ENCODE peak calls at places on chromosomes 12 and 14, in ten cellular contexts. T is AG09309, V is heart left ventricle, S is upper lobe of right lung, A is mammary epithelial cell, C is brain microvascular endothelial cell, Q is fibroblast of pulmonary artery, E is sigmoid colon, O is IMR-90, D is left lung. U is an unnamed sample.

GRCh38 chr12:52614381-52615207 is 3.8 kb downstream of the KRT73 start:
- DNase-seq in T (no peak), V (no peak), S (peak; percentile 35), A (peak; percentile 14), C (no peak), Q (no peak), E (no peak), O (no peak), D (no peak), U (no peak)

GRCh38 chr14:54253195-54253947 is 143.4 kb upstream of the CDKN3 start:
- DNase-seq in T (peak; percentile 52), V (no peak), S (no peak), A (peak; percentile 89), C (peak; percentile 79), Q (peak; percentile 63), E (no peak), O (peak; percentile 89), D (no peak), U (no peak)

GRCh38 chr12:30964896-30965612 is 38.5 kb downstream of the TSPAN11 start:
- DNase-seq in T (no peak), V (peak; percentile 27), S (peak; percentile 40), A (no peak), C (no peak), Q (no peak), E (no peak), O (no peak), D (no peak), U (no peak)

GRCh38 chr14:92600318-92601053 is 86.9 kb downstream of the RIN3 start:
- DNase-seq in T (peak; percentile 77), V (no peak), S (no peak), A (peak; percentile 78), C (peak; percentile 71), Q (peak; percentile 80), E (no peak), O (peak; percentile 87), D (no peak), U (no peak)

GRCh38 chr12:56115329-56115728 is 1.1 kb upstream of the RPL41 start:
- DNase-seq in T (no peak), V (no peak), S (no peak), A (peak; percentile 57), C (peak; percentile 34), Q (peak; percentile 45), E (peak; percentile 77), O (peak; percentile 19), D (no peak), U (no peak)

GRCh38 chr14:73634333-73634833 is 10.4 kb upstream of the DNAL1 start:
- DNase-seq in T (no peak), V (peak; percentile 72), S (no peak), A (no peak), C (no peak), Q (peak; percentile 18), E (peak; percentile 72), O (no peak), D (peak; percentile 88), U (no peak)

GRCh38 chr12:12779529-12779928 is 5.9 kb upstream of the APOLD1 start:
- DNase-seq in T (peak; percentile 60), V (no peak), S (no peak), A (peak; percentile 88), C (peak; percentile 67), Q (peak; percentile 96), E (no peak), O (peak; percentile 96), D (no peak), U (no peak)

GRCh38 chr12:113273053-113273725 is 51.9 kb downstream of the TPCN1 start:
- DNase-seq in T (no peak), V (peak; percentile 30), S (peak; percentile 46), A (no peak), C (no peak), Q (peak; percentile 36), E (no peak), O (peak; percentile 36), D (no peak), U (no peak)

GRCh38 chr14:66511849-66512248 is 3.9 kb downstream of the GPHN start:
- DNase-seq in T (no peak), V (no peak), S (no peak), A (no peak), C (no peak), Q (no peak), E (no peak), O (no peak), D (no peak), U (no peak)

GRCh38 chr14:101821528-101821927 is 60.0 kb downstream of the PPP2R5C start:
- DNase-seq in T (no peak), V (no peak), S (no peak), A (no peak), C (no peak), Q (no peak), E (no peak), O (no peak), D (no peak), U (no peak)

GRCh38 chr14:104513641-104514046 is 65.9 kb upstream of the C14orf180 start:
- DNase-seq in T (no peak), V (no peak), S (no peak), A (no peak), C (no peak), Q (no peak), E (no peak), O (no peak), D (no peak), U (no peak)

GRCh38 chr12:43482311-43483085 is 69.5 kb downstream of the ADAMTS20 start:
- DNase-seq in T (no peak), V (no peak), S (no peak), A (no peak), C (no peak), Q (no peak), E (no peak), O (no peak), D (no peak), U (no peak)

GRCh38 chr12:124385219-124385969 is 90.5 kb downstream of the RFLNA start:
- DNase-seq in T (no peak), V (no peak), S (no peak), A (peak; percentile 60), C (peak; percentile 86), Q (peak; percentile 74), E (no peak), O (peak; percentile 85), D (no peak), U (no peak)
- H3K4me3 ChIP-seq in T (peak overlapping the region; percentile 92), V (peak overlapping the region; percentile 70), S (no peak overlapping the region), A (no peak overlapping the region), C (peak overlapping the region; percentile 95), Q (no peak overlapping the region), E (no peak overlapping the region), O (no peak overlapping the region), D (no peak overlapping the region), U (no peak overlapping the region)

GRCh38 chr12:95922231-95922630 is 20.2 kb downstream of the CCDC38 start:
- DNase-seq in T (no peak), V (no peak), S (no peak), A (peak; percentile 18), C (peak; percentile 59), Q (peak; percentile 47), E (no peak), O (peak; percentile 33), D (no peak), U (no peak)

GRCh38 chr12:95919110-95919509 is 23.3 kb downstream of the CCDC38 start:
- DNase-seq in T (no peak), V (no peak), S (no peak), A (no peak), C (no peak), Q (no peak), E (no peak), O (no peak), D (no peak), U (no peak)

DNA sequence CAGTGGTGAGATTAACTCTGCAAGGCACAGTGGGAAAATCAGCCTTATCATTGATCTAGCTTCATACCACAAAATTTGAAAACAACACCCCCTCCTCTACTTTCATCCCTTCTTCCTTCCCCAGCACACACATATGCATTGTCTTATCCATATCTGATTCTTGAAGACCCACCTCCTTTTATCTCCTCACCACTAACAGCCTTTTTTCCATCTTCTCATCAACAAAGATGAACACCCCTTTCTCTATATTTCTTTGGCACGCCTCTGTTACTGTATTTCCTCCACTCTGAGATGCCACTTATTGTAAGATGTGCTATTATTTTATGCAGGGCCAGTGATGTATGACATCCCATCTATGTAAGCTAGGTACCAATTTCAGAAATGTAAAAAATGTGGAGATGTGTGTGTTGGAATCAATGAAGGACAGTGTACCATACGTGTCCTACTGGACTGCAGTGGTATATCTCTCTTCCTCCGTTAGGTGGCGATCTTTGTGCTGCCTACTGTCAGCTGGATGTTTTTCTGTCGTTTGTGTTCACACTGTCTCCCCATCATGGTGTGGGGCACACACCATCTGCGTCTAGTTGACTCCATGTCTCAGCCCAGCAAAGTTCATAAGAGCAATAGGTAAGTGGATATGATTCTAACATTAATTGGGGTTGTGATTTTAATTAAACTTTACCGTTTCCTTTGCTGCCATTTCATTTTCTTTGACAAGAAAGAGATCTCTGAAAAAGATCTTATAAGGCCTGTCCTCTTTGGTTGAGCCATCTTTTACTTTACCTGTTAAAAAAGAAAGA is 24.0 kb downstream of the CCDC38 start:
- DNase-seq in T (no peak), V (no peak), S (no peak), A (peak; percentile 57), C (peak; percentile 53), Q (peak; percentile 57), E (no peak), O (peak; percentile 42), D (no peak), U (peak; percentile 22)
- TF ChIP-seq CTCF in T (peak; percentile 89), V (peak; percentile 66), S (peak; percentile 81), A (peak; percentile 92), C (peak; percentile 92), Q (peak; percentile 94), E (peak; percentile 70), O (peak; percentile 73), D (peak; percentile 77), U (peak; percentile 52)

GRCh38 chr12:114405449-114406271 is at the start of gene TBX5:
- DNase-seq in T (no peak), V (no peak), S (no peak), A (no peak), C (no peak), Q (peak; percentile 74), E (no peak), O (peak; percentile 93), D (no peak), U (no peak)

GRCh38 chr12:114404451-114405198 is 1.3 kb downstream of the TBX5 start:
- DNase-seq in T (no peak), V (no peak), S (no peak), A (no peak), C (no peak), Q (peak; percentile 34), E (no peak), O (peak; percentile 39), D (no peak), U (no peak)

GRCh38 chr12:114403690-114404450 is 2.1 kb downstream of the TBX5 start:
- DNase-seq in T (no peak), V (peak; percentile 69), S (no peak), A (no peak), C (no peak), Q (peak; percentile 68), E (no peak), O (peak; percentile 69), D (no peak), U (no peak)

GRCh38 chr12:114406326-114407033 is 536 bp upstream of the TBX5 start:
- DNase-seq in T (no peak), V (no peak), S (no peak), A (no peak), C (no peak), Q (peak; percentile 57), E (no peak), O (peak; percentile 78), D (no peak), U (no peak)

GRCh38 chr12:114405199-114405448 is 820 bp downstream of the TBX5 start:
- DNase-seq in T (no peak), V (no peak), S (no peak), A (no peak), C (no peak), Q (peak; percentile 36), E (no peak), O (no peak), D (no peak), U (no peak)
- H3K4me3 ChIP-seq in T (peak overlapping the region; percentile 78), V (peak overlapping the region; percentile 66), S (peak overlapping the region; percentile 55), A (no peak overlapping the region), C (no peak overlapping the region), Q (peak overlapping the region; percentile 65), E (no peak overlapping the region), O (peak overlapping the region; percentile 97), D (peak overlapping the region; percentile 37), U (no peak overlapping the region)

GRCh38 chr12:111034911-111035577 is 114.7 kb upstream of the MYL2 start:
- DNase-seq in T (no peak), V (no peak), S (no peak), A (peak; percentile 13), C (no peak), Q (no peak), E (no peak), O (no peak), D (no peak), U (no peak)
- TF ChIP-seq CTCF in T (no peak), V (no peak), S (no peak), A (no peak), C (no peak), Q (no peak), E (no peak), O (no peak), D (no peak), U (no peak)

U was measured in tibial artery.